ENCODE peak calls at places on chromosomes 11 and 22, in seven cellular contexts. One of them, this sample, is unnamed.

GRCh38 chr11:17593466-17594245 is 46.6 kb downstream of the OTOG start:
- DNase-seq in nephron progenitor cell: no peak
- DNase-seq in neuronal stem cell: no peak
- DNase-seq in stimulated activated CD8-positive, alpha-beta memory T cell treated with anti-CD3 and anti-CD28 coated beads, Interleukin-15, amount 100 ng/mL, for 4 hours: no peak
- DNase-seq in stomach: no peak
- DNase-seq in left cardiac atrium: no peak
- DNase-seq in choroid plexus epithelial cell: no peak
- DNase-seq in this sample: no peak

GRCh38 chr11:3195251-3196160 is 23.1 kb downstream of the MRGPRG start:
- DNase-seq in stomach: no peak
- DNase-seq in nephron progenitor cell: peak
- DNase-seq in neuronal stem cell: no peak
- DNase-seq in stimulated activated CD8-positive, alpha-beta memory T cell treated with anti-CD3 and anti-CD28 coated beads, Interleukin-15, amount 100 ng/mL, for 4 hours: no peak
- DNase-seq in left cardiac atrium: no peak
- DNase-seq in choroid plexus epithelial cell: no peak
- DNase-seq in this sample: peak

GRCh38 chr22:20093437-20093836 is 13.4 kb downstream of the DGCR8 start:
- DNase-seq in nephron progenitor cell: no peak
- DNase-seq in left cardiac atrium: no peak
- DNase-seq in stimulated activated CD8-positive, alpha-beta memory T cell treated with anti-CD3 and anti-CD28 coated beads, Interleukin-15, amount 100 ng/mL, for 4 hours: no peak
- DNase-seq in choroid plexus epithelial cell: no peak
- DNase-seq in stomach: peak
- DNase-seq in neuronal stem cell: no peak
- DNase-seq in this sample: peak

GRCh38 chr11:119671048-119671447 is 58.0 kb downstream of the NECTIN1 start:
- DNase-seq in left cardiac atrium: peak
- DNase-seq in stimulated activated CD8-positive, alpha-beta memory T cell treated with anti-CD3 and anti-CD28 coated beads, Interleukin-15, amount 100 ng/mL, for 4 hours: no peak
- DNase-seq in choroid plexus epithelial cell: peak
- DNase-seq in neuronal stem cell: no peak
- DNase-seq in stomach: peak
- DNase-seq in nephron progenitor cell: no peak
- DNase-seq in this sample: peak

GRCh38 chr11:47340980-47341775 is 11.3 kb downstream of the MYBPC3 start:
- DNase-seq in choroid plexus epithelial cell: no peak
- DNase-seq in stomach: no peak
- DNase-seq in neuronal stem cell: no peak
- DNase-seq in left cardiac atrium: no peak
- DNase-seq in stimulated activated CD8-positive, alpha-beta memory T cell treated with anti-CD3 and anti-CD28 coated beads, Interleukin-15, amount 100 ng/mL, for 4 hours: no peak
- DNase-seq in nephron progenitor cell: no peak
- DNase-seq in this sample: no peak

GRCh38 chr11:112012877-112013276 is 12.3 kb upstream of the DLAT start:
- DNase-seq in left cardiac atrium: no peak
- DNase-seq in neuronal stem cell: no peak
- DNase-seq in nephron progenitor cell: no peak
- DNase-seq in stomach: no peak
- DNase-seq in stimulated activated CD8-positive, alpha-beta memory T cell treated with anti-CD3 and anti-CD28 coated beads, Interleukin-15, amount 100 ng/mL, for 4 hours: no peak
- DNase-seq in choroid plexus epithelial cell: peak
- DNase-seq in this sample: no peak

GRCh38 chr11:117781650-117782049 is 15.4 kb downstream of the DSCAML1 start:
- DNase-seq in stimulated activated CD8-positive, alpha-beta memory T cell treated with anti-CD3 and anti-CD28 coated beads, Interleukin-15, amount 100 ng/mL, for 4 hours: no peak
- DNase-seq in nephron progenitor cell: no peak
- DNase-seq in stomach: no peak
- DNase-seq in choroid plexus epithelial cell: no peak
- DNase-seq in neuronal stem cell: no peak
- DNase-seq in left cardiac atrium: no peak
- DNase-seq in this sample: no peak

GRCh38 chr11:133919330-133920108 is 37.2 kb downstream of the IGSF9B start:
- DNase-seq in stimulated activated CD8-positive, alpha-beta memory T cell treated with anti-CD3 and anti-CD28 coated beads, Interleukin-15, amount 100 ng/mL, for 4 hours: no peak
- DNase-seq in stomach: no peak
- DNase-seq in choroid plexus epithelial cell: no peak
- DNase-seq in nephron progenitor cell: no peak
- DNase-seq in neuronal stem cell: no peak
- DNase-seq in left cardiac atrium: no peak
- DNase-seq in this sample: no peak

GRCh38 chr11:114812698-114813097 is 134.4 kb downstream of the NXPE2 start:
- DNase-seq in choroid plexus epithelial cell: no peak
- DNase-seq in stomach: no peak
- DNase-seq in neuronal stem cell: no peak
- DNase-seq in left cardiac atrium: no peak
- DNase-seq in stimulated activated CD8-positive, alpha-beta memory T cell treated with anti-CD3 and anti-CD28 coated beads, Interleukin-15, amount 100 ng/mL, for 4 hours: no peak
- DNase-seq in nephron progenitor cell: no peak
- DNase-seq in this sample: no peak

GRCh38 chr11:123103326-123103980 is 41.5 kb upstream of the HSPA8 start:
- DNase-seq in choroid plexus epithelial cell: peak
- DNase-seq in nephron progenitor cell: no peak
- DNase-seq in stimulated activated CD8-positive, alpha-beta memory T cell treated with anti-CD3 and anti-CD28 coated beads, Interleukin-15, amount 100 ng/mL, for 4 hours: no peak
- DNase-seq in stomach: no peak
- DNase-seq in neuronal stem cell: peak
- DNase-seq in left cardiac atrium: peak
- DNase-seq in this sample: peak

GRCh38 chr11:82767123-82767522 is 33.5 kb upstream of the FAM181B start:
- DNase-seq in choroid plexus epithelial cell: no peak
- DNase-seq in neuronal stem cell: no peak
- DNase-seq in stomach: no peak
- DNase-seq in stimulated activated CD8-positive, alpha-beta memory T cell treated with anti-CD3 and anti-CD28 coated beads, Interleukin-15, amount 100 ng/mL, for 4 hours: no peak
- DNase-seq in nephron progenitor cell: no peak
- DNase-seq in left cardiac atrium: no peak
- DNase-seq in this sample: no peak

GRCh38 chr11:32478277-32478731 is 43.0 kb upstream of the WT1 start:
- DNase-seq in neuronal stem cell: no peak
- DNase-seq in choroid plexus epithelial cell: peak
- DNase-seq in stimulated activated CD8-positive, alpha-beta memory T cell treated with anti-CD3 and anti-CD28 coated beads, Interleukin-15, amount 100 ng/mL, for 4 hours: no peak
- DNase-seq in nephron progenitor cell: no peak
- DNase-seq in stomach: peak
- DNase-seq in left cardiac atrium: no peak
- DNase-seq in this sample: no peak

GRCh38 chr11:36056160-36056751 is 112.4 kb downstream of the LDLRAD3 start:
- DNase-seq in neuronal stem cell: no peak
- DNase-seq in stomach: no peak
- DNase-seq in nephron progenitor cell: peak
- DNase-seq in stimulated activated CD8-positive, alpha-beta memory T cell treated with anti-CD3 and anti-CD28 coated beads, Interleukin-15, amount 100 ng/mL, for 4 hours: no peak
- DNase-seq in choroid plexus epithelial cell: peak
- DNase-seq in left cardiac atrium: no peak
- DNase-seq in this sample: peak

GRCh38 chr11:124923296-124923695 is 4.2 kb downstream of the HEPN1 start:
- DNase-seq in stomach: no peak
- DNase-seq in stimulated activated CD8-positive, alpha-beta memory T cell treated with anti-CD3 and anti-CD28 coated beads, Interleukin-15, amount 100 ng/mL, for 4 hours: no peak
- DNase-seq in choroid plexus epithelial cell: no peak
- DNase-seq in left cardiac atrium: no peak
- DNase-seq in nephron progenitor cell: no peak
- DNase-seq in neuronal stem cell: no peak
- DNase-seq in this sample: no peak

GRCh38 chr22:17891427-17892167 is 117.3 kb upstream of the BID start:
- DNase-seq in nephron progenitor cell: peak
- DNase-seq in left cardiac atrium: peak
- DNase-seq in stomach: no peak
- DNase-seq in choroid plexus epithelial cell: no peak
- DNase-seq in neuronal stem cell: no peak
- DNase-seq in stimulated activated CD8-positive, alpha-beta memory T cell treated with anti-CD3 and anti-CD28 coated beads, Interleukin-15, amount 100 ng/mL, for 4 hours: no peak
- DNase-seq in this sample: peak

GRCh38 chr22:27749597-27750225 is 51.8 kb downstream of the MN1 start:
- DNase-seq in left cardiac atrium: peak
- DNase-seq in stimulated activated CD8-positive, alpha-beta memory T cell treated with anti-CD3 and anti-CD28 coated beads, Interleukin-15, amount 100 ng/mL, for 4 hours: no peak
- DNase-seq in stomach: no peak
- DNase-seq in choroid plexus epithelial cell: peak
- DNase-seq in neuronal stem cell: no peak
- DNase-seq in nephron progenitor cell: peak
- DNase-seq in this sample: no peak

GRCh38 chr11:112795896-112796686 is 165.1 kb upstream of the NCAM1 start:
- DNase-seq in stomach: no peak
- DNase-seq in stimulated activated CD8-positive, alpha-beta memory T cell treated with anti-CD3 and anti-CD28 coated beads, Interleukin-15, amount 100 ng/mL, for 4 hours: no peak
- DNase-seq in left cardiac atrium: peak
- DNase-seq in neuronal stem cell: no peak
- DNase-seq in nephron progenitor cell: peak
- DNase-seq in choroid plexus epithelial cell: no peak
- DNase-seq in this sample: no peak

GRCh38 chr11:3954448-3955298 is 99.2 kb downstream of the STIM1 start:
- DNase-seq in neuronal stem cell: no peak
- DNase-seq in choroid plexus epithelial cell: peak
- DNase-seq in nephron progenitor cell: no peak
- DNase-seq in left cardiac atrium: no peak
- DNase-seq in stimulated activated CD8-positive, alpha-beta memory T cell treated with anti-CD3 and anti-CD28 coated beads, Interleukin-15, amount 100 ng/mL, for 4 hours: no peak
- DNase-seq in stomach: no peak
- DNase-seq in this sample: no peak

GRCh38 chr11:8685306-8685705 is 2.7 kb downstream of the RPL27A start:
- DNase-seq in stimulated activated CD8-positive, alpha-beta memory T cell treated with anti-CD3 and anti-CD28 coated beads, Interleukin-15, amount 100 ng/mL, for 4 hours: no peak
- DNase-seq in choroid plexus epithelial cell: no peak
- DNase-seq in neuronal stem cell: no peak
- DNase-seq in stomach: no peak
- DNase-seq in nephron progenitor cell: no peak
- DNase-seq in left cardiac atrium: no peak
- DNase-seq in this sample: no peak

GRCh38 chr11:120244476-120244875 is 4.5 kb downstream of the POU2F3 start:
- DNase-seq in left cardiac atrium: no peak
- DNase-seq in neuronal stem cell: no peak
- DNase-seq in nephron progenitor cell: no peak
- DNase-seq in stomach: no peak
- DNase-seq in choroid plexus epithelial cell: peak
- DNase-seq in stimulated activated CD8-positive, alpha-beta memory T cell treated with anti-CD3 and anti-CD28 coated beads, Interleukin-15, amount 100 ng/mL, for 4 hours: no peak
- DNase-seq in this sample: no peak

GRCh38 chr11:36233226-36233625 is 56.0 kb downstream of the COMMD9 start:
- DNase-seq in stomach: no peak
- DNase-seq in nephron progenitor cell: no peak
- DNase-seq in stimulated activated CD8-positive, alpha-beta memory T cell treated with anti-CD3 and anti-CD28 coated beads, Interleukin-15, amount 100 ng/mL, for 4 hours: no peak
- DNase-seq in neuronal stem cell: no peak
- DNase-seq in choroid plexus epithelial cell: peak
- DNase-seq in left cardiac atrium: no peak
- DNase-seq in this sample: no peak

GRCh38 chr22:37907036-37907954 is 1.2 kb downstream of the MICALL1 start:
- DNase-seq in nephron progenitor cell: no peak
- DNase-seq in stomach: no peak
- DNase-seq in choroid plexus epithelial cell: peak
- DNase-seq in neuronal stem cell: no peak
- DNase-seq in stimulated activated CD8-positive, alpha-beta memory T cell treated with anti-CD3 and anti-CD28 coated beads, Interleukin-15, amount 100 ng/mL, for 4 hours: no peak
- DNase-seq in left cardiac atrium: no peak
- DNase-seq in this sample: no peak

GRCh38 chr11:27429740-27430451 is 42.7 kb downstream of the LGR4 start:
- DNase-seq in stimulated activated CD8-positive, alpha-beta memory T cell treated with anti-CD3 and anti-CD28 coated beads, Interleukin-15, amount 100 ng/mL, for 4 hours: no peak
- DNase-seq in left cardiac atrium: no peak
- DNase-seq in choroid plexus epithelial cell: no peak
- DNase-seq in nephron progenitor cell: no peak
- DNase-seq in neuronal stem cell: no peak
- DNase-seq in stomach: no peak
- DNase-seq in this sample: no peak

GRCh38 chr11:44846852-44847251 is 103.8 kb downstream of the TP53I11 start:
- DNase-seq in stomach: no peak
- DNase-seq in nephron progenitor cell: no peak
- DNase-seq in neuronal stem cell: no peak
- DNase-seq in left cardiac atrium: no peak
- DNase-seq in stimulated activated CD8-positive, alpha-beta memory T cell treated with anti-CD3 and anti-CD28 coated beads, Interleukin-15, amount 100 ng/mL, for 4 hours: no peak
- DNase-seq in choroid plexus epithelial cell: no peak
- DNase-seq in this sample: no peak

GRCh38 chr22:36244522-36245391 is 5.4 kb upstream of the APOL2 start:
- DNase-seq in neuronal stem cell: no peak
- DNase-seq in left cardiac atrium: peak
- DNase-seq in stomach: no peak
- DNase-seq in nephron progenitor cell: no peak
- DNase-seq in choroid plexus epithelial cell: peak
- DNase-seq in stimulated activated CD8-positive, alpha-beta memory T cell treated with anti-CD3 and anti-CD28 coated beads, Interleukin-15, amount 100 ng/mL, for 4 hours: no peak
- DNase-seq in this sample: no peak